ENCODE peak calls at places on chromosomes 7 and 10, in ten cellular contexts. A, W, M, U, I, R, P, V, J and D are unnamed samples.

GRCh38 chr7:121330053-121330833 is 1.4 kb downstream of the WNT16 start:
- DNase-seq in P (no peak), V (no peak), M (no peak), J (peak; percentile 53), W (no peak), A (no peak), U (no peak), I (peak; percentile 26), R (no peak), D (no peak)

GRCh38 chr10:52443419-52444388 is 129.6 kb downstream of the DKK1 start:
- DNase-seq in U (peak; percentile 85), J (peak; percentile 73), V (peak; percentile 44), A (no peak), I (no peak), M (no peak), W (peak; percentile 18), R (no peak), P (no peak), D (peak; percentile 84)

GRCh38 chr10:60549686-60550085 is 160.0 kb upstream of the ANK3 start:
- DNase-seq in I (no peak), J (peak; percentile 23), M (no peak), W (peak; percentile 25), P (no peak), V (no peak), U (peak; percentile 27), R (no peak), A (peak; percentile 12), D (peak; percentile 63)

GRCh38 chr7:102098986-102099385 is 187.7 kb upstream of the SH2B2 start:
- DNase-seq in I (no peak), A (no peak), W (no peak), P (no peak), J (no peak), U (no peak), R (no peak), V (no peak), M (no peak), D (no peak)

GRCh38 chr10:72310241-72310633 is 36.5 kb downstream of the DDIT4 start:
- DNase-seq in A (no peak), J (no peak), W (no peak), R (no peak), U (no peak), V (no peak), M (no peak), P (no peak), I (no peak), D (peak; percentile 77)

GRCh38 chr7:143416565-143417149 is 8.0 kb upstream of the EPHA1 start:
- DNase-seq in P (no peak), R (no peak), A (peak; percentile 56), J (peak; percentile 59), V (no peak), M (no peak), I (no peak), W (no peak), U (peak; percentile 73), D (peak; percentile 75)

GRCh38 chr10:74056081-74056818 is 58.3 kb downstream of the VCL start:
- DNase-seq in W (no peak), M (peak; percentile 31), U (peak; percentile 72), I (no peak), A (peak; percentile 46), P (no peak), V (peak; percentile 34), R (no peak), J (peak; percentile 70), D (peak; percentile 47)

GRCh38 chr10:4213441-4213840 is 428.4 kb upstream of the KLF6 start:
- DNase-seq in M (no peak), U (no peak), P (no peak), R (no peak), I (no peak), J (no peak), A (no peak), V (no peak), W (no peak), D (no peak)

GRCh38 chr10:44975487-44976331 is 2.9 kb downstream of the DEPP1 start:
- DNase-seq in I (no peak), M (peak; percentile 87), A (peak; percentile 70), J (peak; percentile 81), R (no peak), V (no peak), W (peak; percentile 75), U (peak; percentile 46), P (no peak), D (peak; percentile 59)

GRCh38 chr10:59499460-59499859 is 137.1 kb upstream of the FAM13C start:
- DNase-seq in J (no peak), R (no peak), M (no peak), U (no peak), I (no peak), A (no peak), P (no peak), V (no peak), W (no peak), D (no peak)

GRCh38 chr10:88457680-88458079 is 125.4 kb downstream of the RNLS start:
- DNase-seq in I (no peak), V (no peak), M (peak; percentile 33), U (no peak), J (no peak), R (no peak), P (no peak), W (no peak), A (peak; percentile 13), D (peak; percentile 30)
- TF ChIP-seq CTCF in I (no peak), V (no peak), M (no peak), U (no peak), J (no peak), R (no peak), P (no peak), W (no peak), A (no peak), D (no peak)

DNA sequence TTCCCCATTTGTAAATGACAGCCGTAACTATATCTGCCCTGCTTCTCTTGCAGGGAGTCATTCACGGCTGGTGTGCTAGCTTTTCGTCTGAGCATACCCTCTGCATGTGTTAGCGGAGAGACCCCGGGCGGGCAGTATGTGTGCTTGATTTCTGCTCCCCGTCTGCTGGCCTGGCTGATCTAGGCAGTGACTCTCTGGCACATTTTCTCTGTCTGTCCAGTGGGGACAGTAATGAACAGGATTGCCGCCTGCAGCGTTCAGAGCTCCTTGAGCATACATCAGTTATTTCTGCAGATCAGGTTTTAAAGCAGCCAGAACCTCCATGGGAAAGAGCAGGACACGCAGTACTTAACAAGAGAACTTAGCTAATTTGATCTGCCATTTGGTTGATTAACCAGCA is 242.5 kb downstream of the CELF2 start:
- DNase-seq in R (no peak), U (no peak), V (no peak), M (no peak), P (no peak), W (no peak), A (no peak), I (no peak), J (no peak), D (no peak)
- TF ChIP-seq CTCF in R (no peak), U (peak; percentile 1), V (no peak), M (no peak), P (peak; percentile 26), W (no peak), A (no peak), I (peak; percentile 33), J (no peak), D (no peak)

DNA sequence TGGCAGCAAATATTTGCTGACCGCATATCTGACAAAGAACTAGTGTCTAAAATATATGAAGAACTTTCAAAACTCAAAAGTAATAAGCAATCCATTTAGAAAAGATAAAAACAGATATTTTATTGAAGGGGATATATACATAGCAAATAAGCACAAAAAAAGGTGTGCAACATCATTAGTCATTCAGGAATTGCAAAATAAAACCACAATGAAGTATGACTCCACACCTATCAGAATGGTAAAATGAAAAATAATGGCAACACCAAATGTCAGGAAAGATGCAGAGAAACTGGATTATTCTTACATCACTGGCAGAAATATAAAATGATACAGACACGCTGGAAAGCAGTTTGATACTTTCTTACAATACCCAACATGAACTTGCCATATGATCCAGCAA is 645.7 kb downstream of the GRID1 start:
- DNase-seq in U (no peak), W (no peak), R (no peak), A (no peak), V (no peak), P (no peak), J (no peak), I (no peak), M (no peak), D (peak; percentile 58)
- TF ChIP-seq CTCF in U (no peak), W (no peak), R (no peak), A (no peak), V (no peak), P (no peak), J (no peak), I (no peak), M (no peak), D (no peak)

DNA sequence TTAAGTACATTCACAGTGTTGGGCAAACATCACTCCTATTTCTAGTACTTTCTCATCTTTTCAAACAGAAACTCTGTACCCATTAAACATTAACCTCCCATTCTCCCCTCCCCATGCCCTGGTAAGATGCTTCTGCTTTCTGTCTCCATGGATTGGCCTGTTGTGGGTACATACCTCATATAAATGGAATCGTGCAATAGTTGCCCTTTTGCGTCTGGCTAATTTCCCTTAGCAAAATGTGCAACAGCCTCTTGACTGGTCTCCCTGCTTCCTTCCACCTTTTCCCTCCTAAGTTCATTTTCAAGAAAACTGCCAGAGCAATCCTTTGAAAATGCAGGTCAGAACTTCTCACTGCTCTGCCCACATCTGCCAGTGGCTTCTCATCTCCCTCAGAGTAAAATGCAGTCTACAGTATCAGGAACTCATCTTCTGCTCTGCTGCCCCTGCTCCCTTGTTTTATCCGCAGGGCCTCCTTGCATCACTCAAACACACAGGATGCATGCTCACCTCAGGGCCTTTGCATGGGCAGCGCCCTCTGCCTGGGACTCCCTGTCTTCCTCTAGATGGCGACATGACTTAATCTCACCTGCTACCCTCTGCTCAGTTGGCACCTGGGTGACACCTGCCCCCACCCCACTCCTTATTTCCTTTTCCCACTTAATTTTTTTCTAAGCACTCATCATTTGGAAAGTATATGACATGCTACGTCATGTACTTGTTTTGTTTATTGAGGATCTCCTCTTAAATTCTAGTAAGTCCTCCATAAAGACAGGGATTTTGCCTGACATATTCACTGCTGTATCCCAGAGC is 44.3 kb upstream of the ECHDC3 start:
- DNase-seq in I (no peak), J (no peak), R (no peak), M (no peak), P (no peak), W (no peak), A (peak; percentile 62), U (no peak), V (no peak), D (peak; percentile 11)
- TF ChIP-seq CTCF in I (no peak), J (no peak), R (no peak), M (no peak), P (no peak), W (peak; percentile 30), A (peak; percentile 31), U (no peak), V (no peak), D (no peak)

DNA sequence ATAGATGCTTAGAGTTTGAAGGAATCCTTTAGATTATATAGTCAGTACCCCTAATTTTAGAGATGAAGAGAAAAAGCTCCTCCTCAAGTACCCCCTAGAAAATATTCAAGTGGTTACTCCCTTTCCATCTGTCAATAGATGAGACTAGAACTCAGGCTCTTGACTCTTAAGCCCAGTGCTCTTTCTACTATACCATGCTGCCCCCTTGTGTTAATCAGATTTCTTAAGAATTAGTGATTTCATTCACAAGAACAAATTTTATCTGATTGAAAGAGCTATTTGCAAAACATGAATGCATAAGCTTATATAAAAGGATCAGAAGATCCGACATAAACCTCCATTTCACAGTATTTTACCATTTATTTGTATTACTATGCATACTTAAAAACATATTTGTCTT is 179.3 kb downstream of the TFEC start:
- DNase-seq in V (peak; percentile 30), I (no peak), U (peak; percentile 83), P (no peak), J (peak; percentile 74), A (peak; percentile 57), R (no peak), M (no peak), W (no peak), D (peak; percentile 50)
- TF ChIP-seq CTCF in V (peak; percentile 53), I (peak; percentile 69), U (peak; percentile 43), P (peak; percentile 42), J (no peak), A (peak; percentile 18), R (no peak), M (no peak), W (peak; percentile 59), D (peak; percentile 35)

GRCh38 chr7:158829342-158830210 is at the start of gene ESYT2:
- DNase-seq in V (peak; percentile 89), I (peak; percentile 97), M (peak; percentile 98), W (peak; percentile 40), J (peak; percentile 97), U (peak; percentile 97), R (peak; percentile 99), P (peak; percentile 93), A (peak; percentile 98), D (peak; percentile 94)
- TF ChIP-seq CTCF in V (peak; percentile 21), I (peak; percentile 25), M (no peak), W (peak; percentile 20), J (peak; percentile 20), U (peak; percentile 15), R (no peak), P (peak; percentile 32), A (no peak), D (no peak)